ENCODE peak calls at places on chromosome 10, in seven cellular contexts. Q, M, G, P, O, A and S are unnamed samples.

GRCh38 chr10:36630267-36630666 is 495.1 kb upstream of the ANKRD30A start:
- DNase-seq in Q (no peak), M (no peak), G (no peak), P (no peak), O (no peak), A (no peak), S (no peak)

GRCh38 chr10:114767589-114768393 is 53.8 kb upstream of the FHIP2A start:
- DNase-seq in Q (peak), M (no peak), G (no peak), P (no peak), O (peak), A (no peak), S (no peak)

GRCh38 chr10:117615649-117616048 is 73.1 kb downstream of the EMX2 start:
- DNase-seq in Q (no peak), M (no peak), G (no peak), P (no peak), O (no peak), A (no peak), S (no peak)

GRCh38 chr10:89314676-89315075 is 12.8 kb downstream of the IFIT2 start:
- DNase-seq in Q (no peak), M (no peak), G (no peak), P (no peak), O (no peak), A (no peak), S (no peak)

GRCh38 chr10:31760674-31761081 is 168.0 kb downstream of the ARHGAP12 start:
- DNase-seq in Q (no peak), M (no peak), G (no peak), P (no peak), O (no peak), A (no peak), S (no peak)

GRCh38 chr10:43985941-43986340 is 337.3 kb upstream of the ZNF32 start:
- DNase-seq in Q (no peak), M (no peak), G (no peak), P (no peak), O (no peak), A (no peak), S (no peak)

GRCh38 chr10:115171392-115171960 is 78.3 kb downstream of the ATRNL1 start:
- DNase-seq in Q (peak), M (peak), G (no peak), P (no peak), O (no peak), A (no peak), S (no peak)

GRCh38 chr10:131855396-131855762 is 45.4 kb upstream of the PPP2R2D start:
- DNase-seq in Q (no peak), M (no peak), G (no peak), P (no peak), O (no peak), A (no peak), S (no peak)

GRCh38 chr10:50512214-50512595 is 111.6 kb downstream of the SGMS1 start:
- DNase-seq in Q (no peak), M (peak), G (no peak), P (no peak), O (peak), A (no peak), S (no peak)

GRCh38 chr10:68403701-68404100 is 3.4 kb downstream of the RUFY2 start:
- DNase-seq in Q (no peak), M (no peak), G (no peak), P (no peak), O (no peak), A (no peak), S (no peak)

GRCh38 chr10:61078542-61078941 is 134.6 kb upstream of the RHOBTB1 start:
- DNase-seq in Q (no peak), M (peak), G (no peak), P (no peak), O (peak), A (no peak), S (no peak)

GRCh38 chr10:124916098-124916584 is 25.8 kb upstream of the ZRANB1 start:
- DNase-seq in Q (no peak), M (peak), G (no peak), P (no peak), O (peak), A (no peak), S (no peak)

GRCh38 chr10:61902448-61903183 is 1.1 kb downstream of the ARID5B start:
- DNase-seq in Q (peak), M (peak), G (peak), P (peak), O (peak), A (peak), S (peak)

GRCh38 chr10:3995302-3996210 is 210.5 kb upstream of the KLF6 start:
- DNase-seq in Q (no peak), M (peak), G (peak), P (no peak), O (peak), A (no peak), S (no peak)

GRCh38 chr10:59648711-59649201 is 60.9 kb downstream of the SLC16A9 start:
- DNase-seq in Q (no peak), M (peak), G (no peak), P (no peak), O (no peak), A (no peak), S (no peak)

GRCh38 chr10:127012769-127013152 is 107.5 kb downstream of the DOCK1 start:
- DNase-seq in Q (no peak), M (no peak), G (peak), P (peak), O (no peak), A (no peak), S (no peak)

GRCh38 chr10:100653957-100654834 is 91.2 kb upstream of the PAX2 start:
- DNase-seq in Q (peak), M (peak), G (peak), P (no peak), O (no peak), A (no peak), S (no peak)

GRCh38 chr10:7788640-7789335 is 811 bp downstream of the ATP5F1C start:
- DNase-seq in Q (peak), M (peak), G (peak), P (no peak), O (peak), A (no peak), S (peak)

GRCh38 chr10:45150997-45151396 is 150.3 kb downstream of the ZNF22 start:
- DNase-seq in Q (no peak), M (no peak), G (no peak), P (no peak), O (no peak), A (no peak), S (no peak)

GRCh38 chr10:83274088-83274487 is 865.2 kb upstream of the GHITM start:
- DNase-seq in Q (no peak), M (no peak), G (no peak), P (no peak), O (no peak), A (no peak), S (no peak)

GRCh38 chr10:47247190-47248059 is 52.6 kb upstream of the GDF10 start:
- DNase-seq in Q (no peak), M (no peak), G (no peak), P (no peak), O (no peak), A (no peak), S (no peak)

GRCh38 chr10:22316286-22317120 is at the start of gene COMMD3:
- DNase-seq in Q (peak), M (peak), G (peak), P (peak), O (peak), A (peak), S (peak)

GRCh38 chr10:50635286-50635685 is 11.5 kb upstream of the SGMS1 start:
- DNase-seq in Q (no peak), M (peak), G (peak), P (no peak), O (peak), A (no peak), S (no peak)